ENCODE peak calls at places on chromosomes 16 and 17, in five cellular contexts. M is endothelial cell of umbilical vein, L is hepatocyte, T is fibroblast of lung, G is IMR-90. W is an unnamed sample.

GRCh38 chr17:65518256-65518655 is 43.2 kb downstream of the AXIN2 start:
- DNase-seq in M (no peak), L (no peak), T (peak), G (peak), W (peak)

GRCh38 chr17:47274319-47275069 is 20.9 kb downstream of the ITGB3 start:
- DNase-seq in L (no peak), T (no peak), M (no peak), G (no peak), W (no peak)

GRCh38 chr17:64036198-64036922 is 15.9 kb upstream of the ICAM2 start:
- DNase-seq in G (no peak), L (no peak), M (no peak), T (no peak), W (no peak)

GRCh38 chr16:5056347-5056746 is 9.4 kb downstream of the C16orf89 start:
- DNase-seq in T (no peak), M (peak), L (peak), G (no peak), W (no peak)

GRCh38 chr17:48442819-48443218 is 12.8 kb upstream of the SKAP1 start:
- DNase-seq in L (no peak), T (no peak), G (no peak), M (no peak), W (no peak)

GRCh38 chr17:58082870-58083490 is at the start of gene DYNLL2:
- DNase-seq in T (peak), L (peak), M (peak), G (peak), W (peak)

GRCh38 chr17:7438050-7438614 is 1.2 kb upstream of the FGF11 start:
- DNase-seq in T (no peak), G (no peak), M (peak), L (peak), W (no peak)

GRCh38 chr16:50523710-50524109 is 24.5 kb upstream of the NKD1 start:
- DNase-seq in L (no peak), G (no peak), M (no peak), T (no peak), W (no peak)

GRCh38 chr17:29772981-29773380 is 150.3 kb upstream of the CORO6 start:
- DNase-seq in T (no peak), G (no peak), L (no peak), M (peak), W (no peak)

GRCh38 chr17:61574542-61575351 is 16.3 kb downstream of the NACA2 start:
- DNase-seq in T (peak), L (peak), M (peak), G (peak), W (peak)

GRCh38 chr17:2054740-2055493 is at the start of gene HIC1:
- DNase-seq in T (peak), G (peak), M (peak), L (peak), W (no peak)

GRCh38 chr16:89712476-89712805 is 8.3 kb downstream of the VPS9D1 start:
- DNase-seq in T (peak), L (peak), G (peak), M (no peak), W (no peak)

GRCh38 chr17:73369126-73369525 is 57.3 kb upstream of the CDC42EP4 start:
- DNase-seq in M (no peak), L (no peak), G (no peak), T (no peak), W (no peak)

GRCh38 chr17:55784666-55785065 is 33.8 kb downstream of the PCTP start:
- DNase-seq in G (no peak), T (no peak), M (no peak), L (no peak), W (no peak)

GRCh38 chr17:67606471-67606870 is 111.3 kb upstream of the NOL11 start:
- DNase-seq in L (no peak), T (no peak), G (peak), M (peak), W (peak)

GRCh38 chr17:34580685-34581445 is 1.5 kb downstream of the TMEM132E start:
- DNase-seq in L (peak), M (no peak), T (no peak), G (no peak), W (no peak)

GRCh38 chr16:24540575-24541240 is 1.3 kb downstream of the RBBP6 start:
- DNase-seq in G (peak), M (peak), T (no peak), L (peak), W (peak)

GRCh38 chr17:66580601-66581385 is 254.1 kb upstream of the CACNG5 start:
- DNase-seq in G (peak), T (peak), L (peak), M (peak), W (no peak)

GRCh38 chr17:41140360-41141132 is at the start of gene KRTAP4-6:
- DNase-seq in T (no peak), G (peak), L (no peak), M (no peak), W (peak)

GRCh38 chr17:62876664-62877411 is 68.7 kb upstream of the MARCHF10 start:
- DNase-seq in M (peak), T (peak), L (no peak), G (peak), W (peak)

GRCh38 chr16:79605999-79606398 is 5.5 kb upstream of the MAF start:
- DNase-seq in G (no peak), L (peak), M (no peak), T (no peak), W (peak)

GRCh38 chr17:43953746-43954145 is at the start of gene PYY:
- DNase-seq in M (no peak), G (no peak), T (no peak), L (no peak), W (no peak)

GRCh38 chr16:79439866-79440265 is 160.7 kb downstream of the MAF start:
- DNase-seq in L (no peak), G (no peak), T (no peak), M (no peak), W (no peak)

GRCh38 chr16:65546353-65546791 is 424.5 kb upstream of the CDH11 start:
- DNase-seq in G (peak), T (peak), L (peak), M (peak), W (peak)

GRCh38 chr17:66365204-66365524 is 62.8 kb downstream of the PRKCA start:
- DNase-seq in M (peak), L (no peak), T (no peak), G (no peak), W (no peak)

GRCh38 chr17:66655461-66655860 is 179.5 kb upstream of the CACNG5 start:
- DNase-seq in M (no peak), G (no peak), L (no peak), T (no peak), W (no peak)

GRCh38 chr17:1143573-1143972 is 36.2 kb downstream of the ABR start:
- DNase-seq in L (peak), T (peak), G (peak), M (no peak), W (no peak)

GRCh38 chr16:81956213-81956948 is 54.9 kb downstream of the SDR42E1 start:
- DNase-seq in M (no peak), L (no peak), G (no peak), T (no peak), W (no peak)

DNA sequence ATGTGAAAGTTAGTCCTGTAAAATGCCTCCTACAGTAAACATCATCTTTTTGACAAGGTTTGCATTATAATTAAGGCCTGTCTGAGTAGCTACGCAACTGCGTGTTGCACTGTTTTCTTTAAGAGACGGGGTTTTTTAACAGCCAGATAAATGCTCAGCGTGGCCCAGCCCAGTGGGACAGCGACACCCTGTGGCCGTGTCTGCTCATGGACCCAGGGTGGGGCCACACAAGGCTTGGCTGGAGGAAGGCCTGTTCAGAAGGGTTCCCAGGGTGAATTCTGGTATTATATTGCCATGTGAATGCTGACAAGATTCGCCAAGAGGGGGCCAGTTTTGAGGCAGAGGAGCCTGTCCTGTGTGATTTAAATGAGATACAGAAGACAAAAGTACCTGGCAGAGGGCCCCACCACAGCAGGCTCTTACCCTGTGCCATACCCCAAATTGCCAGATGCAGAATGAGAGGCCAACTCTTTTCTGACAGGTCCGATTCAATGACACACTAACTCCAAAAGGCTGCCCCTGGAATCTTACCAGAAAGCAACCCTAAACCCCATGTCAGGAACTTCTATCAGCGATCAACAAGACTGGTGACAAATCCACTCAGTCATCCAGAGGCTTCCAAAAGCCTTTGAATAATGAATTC is 65.9 kb upstream of the IRX6 start:
- DNase-seq in G (peak), T (peak), L (peak), M (peak), W (peak)
- H3K4me3 ChIP-seq in G (no peak), T (no peak), L (no peak), M (no peak), W (no peak)

GRCh38 chr16:67248401-67249177 is at the start of gene SLC9A5:
- DNase-seq in M (peak), G (no peak), T (no peak), L (peak), W (no peak)
- TF ChIP-seq CTCF in M (peak), G (peak), T (peak), L (peak), W (no peak)

GRCh38 chr17:35891273-35891672 is 11.1 kb upstream of the CCL5 start:
- DNase-seq in T (no peak), M (no peak), G (no peak), L (no peak), W (no peak)
- H3K4me2 ChIP-seq in T (no peak), M (no peak), G (no peak), L (no peak), W (no peak)

GRCh38 chr17:76943781-76944213 is 75.6 kb downstream of the MGAT5B start:
- DNase-seq in L (no peak), G (no peak), M (no peak), T (no peak), W (no peak)

GRCh38 chr17:76943202-76943601 is 75.0 kb downstream of the MGAT5B start:
- DNase-seq in L (no peak), M (no peak), G (no peak), T (no peak), W (no peak)

GRCh38 chr17:76946111-76946771 is 78.0 kb downstream of the MGAT5B start:
- DNase-seq in G (no peak), M (no peak), T (no peak), L (no peak), W (no peak)

GRCh38 chr17:76946772-76947135 is 78.5 kb downstream of the MGAT5B start:
- DNase-seq in M (no peak), T (no peak), L (no peak), G (no peak), W (no peak)

DNA sequence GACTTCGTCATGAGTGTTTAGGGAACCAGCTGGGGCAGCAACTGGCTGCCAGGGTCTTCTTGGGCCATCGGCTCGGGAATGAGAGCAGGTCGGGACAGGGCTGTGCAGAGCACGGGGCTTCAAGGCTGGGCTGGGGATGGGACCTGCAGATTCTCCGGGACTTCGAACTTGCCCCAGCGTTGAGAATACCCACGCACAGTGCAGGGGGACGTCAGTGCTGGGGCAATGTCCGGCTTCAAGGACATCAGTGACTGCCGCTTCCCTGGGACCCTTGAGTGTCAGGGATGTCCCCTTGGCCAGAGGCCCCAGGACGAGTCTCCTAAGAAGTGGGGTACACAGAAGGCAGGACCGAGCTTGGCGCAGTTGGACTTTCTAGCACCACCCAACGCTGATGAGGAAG is 76.3 kb downstream of the MGAT5B start:
- DNase-seq in T (no peak), L (no peak), G (no peak), M (no peak), W (no peak)
- H3K4me3 ChIP-seq in T (no peak), L (no peak), G (no peak), M (no peak), W (no peak)